ENCODE peak calls at places on chromosomes 6 and 20, in six cellular contexts. L is adrenal gland, K is upper lobe of left lung, F is colonic mucosa, H is kidney, X is breast epithelium. M is an unnamed sample. For H3K4me1, the result is how much of the 10 kb centered on the place peaks cover.

GRCh38 chr6:7173843-7174503 is 66.2 kb downstream of the RREB1 start:
- DNase-seq in L (no peak), K (no peak), F (no peak), H (no peak), X (no peak), M (no peak)

GRCh38 chr6:137874204-137875001 is 7.3 kb downstream of the TNFAIP3 start:
- DNase-seq in L (no peak), K (no peak), F (peak), H (no peak), X (no peak), M (no peak)

GRCh38 chr6:169868458-169868857 is 117.0 kb downstream of the ERMARD start:
- DNase-seq in L (peak), K (peak), F (peak), H (peak), X (no peak), M (no peak)

GRCh38 chr6:55696041-55696440 is 117.0 kb upstream of the HMGCLL1 start:
- DNase-seq in L (no peak), K (no peak), F (no peak), H (no peak), X (no peak), M (no peak)

GRCh38 chr6:41156771-41157170 is 2.6 kb upstream of the TREML1 start:
- DNase-seq in L (no peak), K (peak), F (no peak), H (no peak), X (no peak), M (no peak)

GRCh38 chr6:154478691-154479090 is 31.8 kb downstream of the CNKSR3 start:
- DNase-seq in L (no peak), K (no peak), F (no peak), H (no peak), X (no peak), M (no peak)

GRCh38 chr6:23522751-23523527 is 603.1 kb upstream of the NRSN1 start:
- DNase-seq in L (no peak), K (no peak), F (no peak), H (no peak), X (no peak), M (no peak)

GRCh38 chr20:48621256-48622078 is 206.3 kb downstream of the PREX1 start:
- DNase-seq in L (peak), K (peak), F (peak), H (peak), X (no peak), M (no peak)

GRCh38 chr6:41675992-41676391 is 37.7 kb downstream of the MDFI start:
- DNase-seq in L (no peak), K (no peak), F (no peak), H (no peak), X (no peak), M (no peak)

GRCh38 chr6:40395066-40395697 is 192.0 kb downstream of the LRFN2 start:
- DNase-seq in L (peak), K (no peak), F (no peak), H (no peak), X (no peak), M (no peak)

GRCh38 chr6:43020847-43021246 is 576 bp upstream of the RRP36 start:
- DNase-seq in L (peak), K (no peak), F (no peak), H (no peak), X (no peak), M (no peak)

GRCh38 chr6:168499045-168499650 is 58.2 kb downstream of the SMOC2 start:
- DNase-seq in L (no peak), K (peak), F (no peak), H (no peak), X (no peak), M (no peak)

GRCh38 chr6:104995989-104996617 is 39.2 kb downstream of the LIN28B start:
- DNase-seq in L (no peak), K (no peak), F (no peak), H (no peak), X (no peak), M (no peak)

GRCh38 chr6:125201961-125202729 is 48.6 kb downstream of the TPD52L1 start:
- DNase-seq in L (peak), K (no peak), F (peak), H (no peak), X (no peak), M (peak)

GRCh38 chr6:151534576-151534975 is 40.8 kb downstream of the CCDC170 start:
- DNase-seq in L (no peak), K (no peak), F (no peak), H (no peak), X (no peak), M (no peak)

GRCh38 chr6:14924126-14925024 is 321.5 kb upstream of the JARID2 start:
- DNase-seq in L (no peak), K (no peak), F (no peak), H (no peak), X (no peak), M (no peak)

GRCh38 chr6:166998256-166999144 is 697 bp upstream of the CEP43 start:
- DNase-seq in L (peak), K (peak), F (peak), H (peak), X (no peak), M (no peak)

GRCh38 chr6:156564128-156564806 is 212.9 kb upstream of the ARID1B start:
- DNase-seq in L (peak), K (peak), F (peak), H (peak), X (peak), M (peak)

GRCh38 chr6:98847392-98847766 is 13.0 kb downstream of the POU3F2 start:
- DNase-seq in L (no peak), K (no peak), F (no peak), H (no peak), X (no peak), M (no peak)

GRCh38 chr6:98846021-98846380 is 11.6 kb downstream of the POU3F2 start:
- DNase-seq in L (no peak), K (no peak), F (no peak), H (no peak), X (no peak), M (no peak)

GRCh38 chr6:98845201-98846020 is 11.0 kb downstream of the POU3F2 start:
- DNase-seq in L (peak), K (peak), F (peak), H (peak), X (no peak), M (no peak)

GRCh38 chr6:98848539-98849210 is 14.3 kb downstream of the POU3F2 start:
- DNase-seq in L (no peak), K (no peak), F (no peak), H (no peak), X (no peak), M (no peak)

GRCh38 chr6:98847767-98848538 is 13.6 kb downstream of the POU3F2 start:
- DNase-seq in L (no peak), K (peak), F (no peak), H (peak), X (no peak), M (no peak)
- H3K27ac ChIP-seq in L (no peak), K (no peak), F (no peak), H (no peak), X (no peak), M (no peak)

DNA sequence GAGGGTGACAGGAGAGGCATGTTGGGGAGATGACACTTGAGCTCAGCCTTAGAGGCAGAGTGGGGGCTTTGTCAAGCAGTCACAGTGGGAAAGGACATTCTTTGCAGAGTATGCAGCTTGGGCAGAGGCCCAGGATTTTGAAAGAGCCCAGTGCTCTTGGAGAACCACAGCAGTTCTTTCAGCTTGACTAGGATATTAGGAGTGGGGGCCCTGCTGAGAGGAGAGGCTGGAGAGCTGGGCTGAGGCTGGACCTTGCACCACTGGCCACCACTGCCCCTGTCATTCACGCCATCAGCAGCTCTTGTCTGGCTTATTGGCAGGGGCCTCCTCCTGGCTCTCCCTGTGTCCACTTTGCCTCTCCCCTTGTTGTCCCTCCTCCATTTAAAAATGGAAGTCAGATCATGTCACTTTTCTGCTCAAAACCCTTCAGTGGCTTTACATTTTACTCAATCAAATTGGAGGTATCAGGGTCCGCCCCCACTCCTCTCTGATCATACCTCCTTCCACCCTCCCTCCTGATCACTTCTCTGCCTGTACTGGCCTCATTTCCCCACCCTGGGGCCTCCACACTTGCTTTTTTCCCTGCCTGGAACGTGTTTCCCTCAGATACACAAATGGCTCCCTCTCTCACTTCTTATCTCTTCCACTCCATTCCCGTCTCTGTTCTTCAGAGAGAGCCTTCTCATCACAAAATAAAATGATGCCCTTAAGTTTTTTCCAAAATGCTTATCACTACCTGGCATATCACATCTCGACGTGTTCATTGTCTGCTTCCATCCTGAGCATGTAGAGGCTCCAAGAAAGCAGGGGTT is 10.5 kb downstream of the MANBAL start:
- DNase-seq in L (no peak), K (no peak), F (no peak), H (no peak), X (no peak), M (no peak)
- H3K4me1 ChIP-seq in L (under half), K (under half), F (under half), H (under half), X (under half), M (under half)

GRCh38 chr20:38121741-38122140 is 43.3 kb downstream of the TGM2 start:
- DNase-seq in L (peak), K (no peak), F (peak), H (no peak), X (no peak), M (no peak)
- H3K27ac ChIP-seq in L (no peak), K (no peak), F (no peak), H (no peak), X (no peak), M (no peak)

GRCh38 chr6:109458774-109459531 is 3.4 kb upstream of the MICAL1 start:
- DNase-seq in L (no peak), K (no peak), F (no peak), H (no peak), X (no peak), M (no peak)

GRCh38 chr6:109456283-109456583 is 661 bp upstream of the MICAL1 start:
- DNase-seq in L (no peak), K (no peak), F (peak), H (peak), X (no peak), M (no peak)

GRCh38 chr6:109456710-109457595 is 1.4 kb upstream of the MICAL1 start:
- DNase-seq in L (peak), K (no peak), F (peak), H (no peak), X (no peak), M (peak)

GRCh38 chr6:109455502-109456282 is at the start of gene MICAL1:
- DNase-seq in L (peak), K (peak), F (peak), H (peak), X (no peak), M (peak)

DNA sequence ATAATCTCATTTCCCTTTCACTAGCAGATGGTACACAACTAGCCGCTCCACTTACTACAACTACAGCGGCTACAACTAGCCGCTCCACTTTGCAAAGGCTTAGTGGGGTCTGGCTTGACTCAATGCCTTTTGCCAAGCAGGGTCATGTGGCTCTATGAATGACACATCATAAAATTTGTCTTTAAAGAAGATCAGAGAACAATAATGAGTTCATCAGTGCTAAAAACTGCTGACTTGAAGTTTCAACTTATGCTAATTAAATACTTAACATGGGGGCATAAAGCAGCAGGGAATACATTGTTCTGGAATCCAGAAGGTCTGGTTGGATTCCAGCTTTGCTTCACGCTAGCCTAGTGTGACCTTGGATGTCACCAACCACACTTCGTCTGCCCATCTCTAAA is 2.0 kb upstream of the MICAL1 start:
- DNase-seq in L (no peak), K (no peak), F (no peak), H (no peak), X (no peak), M (no peak)
- H3K4me1 ChIP-seq in L (under half), K (under half), F (under half), H (under half), X (under half), M (under half)

DNA sequence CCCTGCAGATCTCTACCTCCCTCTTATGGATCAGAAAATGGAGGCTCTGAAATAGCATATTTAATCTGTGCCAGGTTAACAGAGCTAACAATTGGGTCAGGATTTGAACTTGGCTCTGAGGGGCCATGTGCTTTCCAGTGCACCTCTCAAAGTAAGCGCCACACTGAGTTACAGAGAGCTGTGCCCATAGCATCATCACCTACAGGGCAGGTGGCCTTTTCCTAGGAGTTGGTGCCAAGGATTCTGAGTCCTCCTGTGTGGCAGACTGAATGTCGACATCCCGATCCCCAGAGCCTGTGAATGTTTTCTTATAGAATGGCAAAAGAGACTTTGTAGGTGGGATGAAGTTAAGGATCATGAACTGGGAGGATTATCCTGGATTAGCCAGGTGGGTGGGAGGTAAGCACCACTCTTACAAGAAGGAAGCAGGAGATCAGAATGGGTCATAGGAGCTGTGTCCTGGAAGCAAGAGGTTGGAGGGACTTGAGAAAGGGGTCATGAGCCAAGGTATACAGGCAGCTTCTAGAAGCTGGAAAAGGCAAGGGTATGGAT is 68.0 kb upstream of the TBC1D7 start:
- DNase-seq in L (no peak), K (no peak), F (no peak), H (no peak), X (no peak), M (no peak)
- H3K27ac ChIP-seq in L (no peak), K (no peak), F (peak), H (no peak), X (peak), M (no peak)

M was measured in tibial nerve.